ENCODE peak calls at places on chromosomes 5 and 9, in six cellular contexts. C is IMR-90; S is activated CD4-positive, alpha-beta T cell treated with anti-CD3 and anti-CD28 coated beads for 24 hours; D is iPS DF 6.9; N is GM12865; Q is T-helper 2 cell. W is an unnamed sample.

GRCh38 chr9:72383978-72384709 is 19.1 kb upstream of the ZFAND5 start:
- DNase-seq in C (peak; percentile 94), S (no peak), D (no peak), N (no peak), Q (no peak), W (no peak)

GRCh38 chr9:124795881-124796415 is 19.0 kb downstream of the OLFML2A start:
- DNase-seq in C (no peak), S (no peak), D (no peak), N (no peak), Q (no peak), W (no peak)

GRCh38 chr5:125011419-125011818 is 265.0 kb upstream of the ZNF608 start:
- DNase-seq in C (no peak), S (no peak), D (no peak), N (no peak), Q (no peak), W (no peak)

GRCh38 chr9:23739753-23740152 is 86.3 kb downstream of the ELAVL2 start:
- DNase-seq in C (no peak), S (no peak), D (no peak), N (no peak), Q (no peak), W (no peak)

GRCh38 chr9:109311281-109311680 is 9.6 kb downstream of the EPB41L4B start:
- DNase-seq in C (peak; percentile 27), S (no peak), D (no peak), N (no peak), Q (no peak), W (no peak)

GRCh38 chr9:128891354-128892222 is 9.7 kb downstream of the LRRC8A start:
- DNase-seq in C (no peak), S (no peak), D (no peak), N (no peak), Q (no peak), W (no peak)

GRCh38 chr5:149240354-149240998 is 31.2 kb upstream of the AFAP1L1 start:
- DNase-seq in C (no peak), S (peak; percentile 58), D (no peak), N (peak; percentile 57), Q (peak; percentile 35), W (peak; percentile 67)

GRCh38 chr5:178312900-178313299 is 80.3 kb upstream of the PHYKPL start:
- DNase-seq in C (no peak), S (no peak), D (no peak), N (no peak), Q (no peak), W (no peak)

GRCh38 chr5:83925952-83926351 is 205.3 kb upstream of the HAPLN1 start:
- DNase-seq in C (peak; percentile 32), S (no peak), D (no peak), N (no peak), Q (no peak), W (no peak)

GRCh38 chr9:128702949-128703615 is 779 bp downstream of the PKN3 start:
- DNase-seq in C (no peak), S (no peak), D (no peak), N (no peak), Q (no peak), W (no peak)

GRCh38 chr9:21559402-21560280 is 77.5 kb upstream of the IFNE start:
- DNase-seq in C (peak; percentile 55), S (peak; percentile 27), D (no peak), N (peak; percentile 16), Q (peak; percentile 11), W (no peak)

GRCh38 chr5:65808818-65809217 is 86.8 kb downstream of the NLN start:
- DNase-seq in C (peak; percentile 62), S (no peak), D (no peak), N (no peak), Q (no peak), W (no peak)

GRCh38 chr9:136584401-136585328 is 38.8 kb upstream of the NOTCH1 start:
- DNase-seq in C (no peak), S (no peak), D (no peak), N (no peak), Q (no peak), W (no peak)

GRCh38 chr9:37582548-37583157 is 6.5 kb upstream of the FBXO10 start:
- DNase-seq in C (peak; percentile 86), S (no peak), D (no peak), N (peak; percentile 70), Q (no peak), W (no peak)

GRCh38 chr9:86034863-86035734 is 64.3 kb downstream of the GOLM1 start:
- DNase-seq in C (peak; percentile 40), S (no peak), D (no peak), N (peak; percentile 68), Q (no peak), W (peak; percentile 25)

GRCh38 chr5:180975338-180975737 is 13.3 kb upstream of the BTNL3 start:
- DNase-seq in C (no peak), S (no peak), D (no peak), N (no peak), Q (no peak), W (no peak)

GRCh38 chr9:117276444-117276843 is 138.4 kb downstream of the ASTN2 start:
- DNase-seq in C (no peak), S (no peak), D (no peak), N (no peak), Q (no peak), W (no peak)

GRCh38 chr5:73729329-73729728 is 103.3 kb downstream of the ARHGEF28 start:
- DNase-seq in C (peak; percentile 41), S (no peak), D (no peak), N (no peak), Q (no peak), W (no peak)

GRCh38 chr5:109479260-109479860 is 69.6 kb upstream of the PJA2 start:
- DNase-seq in C (peak; percentile 34), S (no peak), D (no peak), N (peak; percentile 12), Q (no peak), W (no peak)

GRCh38 chr5:115586525-115587146 is 15.6 kb downstream of the TICAM2 start:
- DNase-seq in C (peak; percentile 54), S (no peak), D (no peak), N (peak; percentile 44), Q (no peak), W (no peak)

GRCh38 chr9:119365291-119366027 is 3.8 kb downstream of the BRINP1 start:
- DNase-seq in C (no peak), S (no peak), D (peak; percentile 84), N (peak; percentile 26), Q (no peak), W (no peak)

GRCh38 chr5:61048534-61048933 is 103.5 kb downstream of the NDUFAF2 start:
- DNase-seq in C (peak; percentile 92), S (no peak), D (no peak), N (no peak), Q (no peak), W (no peak)

GRCh38 chr5:179344301-179345178 is 721 bp downstream of the ADAMTS2 start:
- DNase-seq in C (peak; percentile 22), S (no peak), D (no peak), N (no peak), Q (no peak), W (no peak)

GRCh38 chr5:10563132-10563939 is 534 bp upstream of the ANKRD33B start:
- DNase-seq in C (peak; percentile 45), S (peak; percentile 7), D (no peak), N (peak; percentile 75), Q (peak; percentile 23), W (no peak)

GRCh38 chr5:106303911-106304310 is 1366.8 kb downstream of the EFNA5 start:
- DNase-seq in C (no peak), S (no peak), D (no peak), N (peak; percentile 3), Q (no peak), W (no peak)

GRCh38 chr9:70600479-70600878 is 186.0 kb upstream of the KLF9 start:
- DNase-seq in C (peak; percentile 89), S (no peak), D (no peak), N (no peak), Q (no peak), W (no peak)

GRCh38 chr5:32600057-32600622 is 14.8 kb downstream of the SUB1 start:
- DNase-seq in C (peak; percentile 86), S (no peak), D (no peak), N (no peak), Q (no peak), W (no peak)

GRCh38 chr9:124248992-124249391 is 8.8 kb upstream of the NEK6 start:
- DNase-seq in C (no peak), S (no peak), D (no peak), N (no peak), Q (no peak), W (no peak)

GRCh38 chr5:53783624-53784228 is 223.3 kb downstream of the NDUFS4 start:
- DNase-seq in C (no peak), S (no peak), D (no peak), N (no peak), Q (no peak), W (no peak)

GRCh38 chr5:136222575-136223235 is 29.7 kb upstream of the SMIM32 start:
- DNase-seq in C (no peak), S (no peak), D (no peak), N (no peak), Q (no peak), W (no peak)

GRCh38 chr5:177111720-177112394 is 21.7 kb upstream of the NSD1 start:
- DNase-seq in C (peak; percentile 30), S (peak; percentile 42), D (peak; percentile 91), N (peak; percentile 58), Q (peak; percentile 36), W (no peak)

GRCh38 chr9:129414377-129415021 is 206.4 kb downstream of the C9orf50 start:
- DNase-seq in C (peak; percentile 63), S (no peak), D (no peak), N (no peak), Q (no peak), W (no peak)

GRCh38 chr5:158589939-158590338 is 509.8 kb downstream of the EBF1 start:
- DNase-seq in C (no peak), S (no peak), D (no peak), N (no peak), Q (no peak), W (peak; percentile 25)

GRCh38 chr9:126551812-126552211 is 61.9 kb upstream of the LMX1B start:
- DNase-seq in C (no peak), S (no peak), D (no peak), N (no peak), Q (no peak), W (no peak)

GRCh38 chr5:156883316-156883875 is 33.3 kb downstream of the PPP1R2B start:
- DNase-seq in C (no peak), S (no peak), D (no peak), N (no peak), Q (no peak), W (no peak)

GRCh38 chr9:107049046-107049824 is 186.3 kb downstream of the ZNF462 start:
- DNase-seq in C (no peak), S (no peak), D (no peak), N (no peak), Q (no peak), W (no peak)

GRCh38 chr5:150651382-150651781 is 9.7 kb upstream of the MYOZ3 start:
- DNase-seq in C (no peak), S (no peak), D (no peak), N (no peak), Q (no peak), W (no peak)

W was measured in GF-D8.